ENCODE peak calls at places on chromosomes 5 and 9, in four cellular contexts. P is uterus, S is fibroblast of lung, M is ascending aorta. Y is an unnamed sample. For H3K36me3, the result is how much of the 10 kb centered on the place peaks cover.

GRCh38 chr5:10737880-10738279 is 23.2 kb downstream of the DAP start:
- DNase-seq in S (no peak), P (no peak), M (no peak), Y (no peak)

GRCh38 chr9:125971895-125972729 is 224.9 kb downstream of the PBX3 start:
- DNase-seq in P (no peak), S (no peak), M (no peak), Y (no peak)

GRCh38 chr5:16600397-16600796 is 16.4 kb downstream of the RETREG1 start:
- DNase-seq in S (peak), M (no peak), P (no peak), Y (no peak)

GRCh38 chr5:34676409-34676808 is 20.3 kb downstream of the RAI14 start:
- DNase-seq in P (no peak), S (peak), M (peak), Y (no peak)

GRCh38 chr9:93646640-93647178 is 70.3 kb downstream of the PHF2 start:
- DNase-seq in P (no peak), M (peak), S (no peak), Y (no peak)

GRCh38 chr9:2181794-2182193 is 166.6 kb downstream of the SMARCA2 start:
- DNase-seq in S (no peak), M (no peak), P (no peak), Y (no peak)

GRCh38 chr5:72988769-72989168 is 32.9 kb downstream of the FCHO2 start:
- DNase-seq in S (peak), P (no peak), M (no peak), Y (no peak)

GRCh38 chr9:12554636-12555035 is 138.5 kb upstream of the TYRP1 start:
- DNase-seq in S (peak), M (no peak), P (no peak), Y (no peak)

GRCh38 chr5:56459978-56460377 is 226.8 kb upstream of the ANKRD55 start:
- DNase-seq in M (no peak), P (no peak), S (no peak), Y (no peak)

GRCh38 chr9:135826188-135826545 is 81.2 kb downstream of the CAMSAP1 start:
- DNase-seq in P (no peak), M (peak), S (no peak), Y (no peak)

GRCh38 chr5:133401731-133402347 is 210.5 kb downstream of the FSTL4 start:
- DNase-seq in M (no peak), P (no peak), S (no peak), Y (no peak)

GRCh38 chr5:53429706-53430105 is 50.7 kb upstream of the FST start:
- DNase-seq in S (peak), P (no peak), M (no peak), Y (no peak)

GRCh38 chr9:105646879-105647594 is 15.2 kb upstream of the TAL2 start:
- DNase-seq in S (no peak), M (no peak), P (no peak), Y (no peak)

GRCh38 chr9:33124716-33125378 is 42.3 kb downstream of the B4GALT1 start:
- DNase-seq in M (no peak), P (no peak), S (no peak), Y (no peak)

GRCh38 chr9:18605763-18606162 is 131.8 kb downstream of the ADAMTSL1 start:
- DNase-seq in M (peak), P (peak), S (peak), Y (no peak)

GRCh38 chr5:41738695-41739354 is 131.4 kb downstream of the OXCT1 start:
- DNase-seq in M (no peak), P (no peak), S (no peak), Y (no peak)

GRCh38 chr5:83472508-83473343 is 1.2 kb downstream of the VCAN start:
- DNase-seq in M (peak), S (peak), P (peak), Y (no peak)

GRCh38 chr9:76369583-76369982 is 24.6 kb downstream of the RFK start:
- DNase-seq in S (peak), M (no peak), P (no peak), Y (no peak)

DNA sequence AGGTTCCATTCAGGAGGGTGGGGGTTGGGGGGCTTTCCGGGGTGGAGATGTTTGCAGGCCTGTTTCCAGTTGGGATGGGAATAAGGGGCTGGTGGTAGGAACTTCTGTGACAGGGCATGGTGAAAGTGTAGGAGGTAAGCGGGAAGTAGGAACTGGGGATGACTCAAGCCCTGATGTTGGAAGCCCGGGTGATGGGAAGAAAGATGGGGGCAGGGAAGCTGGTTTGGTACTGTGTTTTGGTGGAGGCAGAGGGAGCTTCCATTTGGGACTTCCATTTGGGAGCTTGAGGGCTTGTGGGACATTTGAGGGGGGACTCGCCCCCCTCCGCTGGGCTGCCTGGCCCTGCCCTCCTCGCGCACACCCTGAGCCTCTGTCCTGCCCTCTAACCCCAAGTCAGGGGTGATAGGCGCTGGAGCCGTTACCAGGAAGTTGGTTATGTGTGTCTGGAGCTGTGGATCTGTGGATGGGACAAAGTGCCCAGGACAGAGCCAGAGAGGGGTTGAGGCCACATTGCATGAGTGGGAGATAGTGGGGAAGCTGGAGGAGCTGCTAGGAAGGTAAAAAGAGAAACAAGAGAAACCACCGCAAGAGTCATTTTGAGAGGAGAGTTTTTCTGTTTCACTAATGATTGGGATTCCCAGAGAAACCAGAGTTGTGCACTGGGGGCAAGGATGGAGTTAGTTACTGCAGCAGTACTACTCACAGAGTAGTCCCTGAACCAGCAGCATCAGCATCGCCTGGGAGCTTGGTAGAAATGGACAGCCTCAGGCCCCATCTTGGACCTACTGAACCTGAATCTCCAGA is 6.6 kb downstream of the RGS14 start:
- DNase-seq in S (no peak), M (no peak), P (no peak), Y (no peak)
- H3K4me3 ChIP-seq in S (no peak), M (no peak), P (no peak), Y (no peak)

DNA sequence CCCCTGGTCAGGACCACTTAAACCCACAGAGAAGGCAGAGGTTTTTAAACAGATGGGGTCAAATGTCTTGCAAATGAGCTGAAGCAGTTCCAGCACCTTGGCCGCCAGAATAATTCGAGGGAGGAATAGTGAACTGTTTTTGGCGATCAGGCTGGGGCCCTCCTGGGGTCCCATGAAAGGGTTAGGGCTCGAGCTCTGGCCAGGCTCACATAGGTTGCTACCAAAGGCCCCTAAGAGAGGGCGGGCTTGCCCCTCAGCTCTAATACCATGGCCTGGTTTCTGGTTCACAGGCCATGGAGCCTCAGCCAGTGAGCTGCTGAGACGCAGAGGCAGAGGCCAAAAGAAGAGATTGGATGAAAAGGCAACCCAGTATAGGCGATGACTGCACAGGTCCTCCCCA is 74.8 kb upstream of the UBTD2 start:
- DNase-seq in S (no peak), M (no peak), P (no peak), Y (no peak)
- H3K36me3 ChIP-seq in S (under half), M (half or more), P (under half), Y (under half)

GRCh38 chr5:98454904-98455303 is 318.6 kb upstream of the RGMB start:
- DNase-seq in M (no peak), P (no peak), S (peak), Y (no peak)
- H3K4me3 ChIP-seq in M (no peak), P (no peak), S (peak), Y (no peak)

GRCh38 chr5:88955403-88955802 is 72.4 kb upstream of the MEF2C start:
- DNase-seq in P (no peak), M (no peak), S (no peak), Y (no peak)
- H3K36me3 ChIP-seq in P (under half), M (under half), S (under half), Y (under half)

DNA sequence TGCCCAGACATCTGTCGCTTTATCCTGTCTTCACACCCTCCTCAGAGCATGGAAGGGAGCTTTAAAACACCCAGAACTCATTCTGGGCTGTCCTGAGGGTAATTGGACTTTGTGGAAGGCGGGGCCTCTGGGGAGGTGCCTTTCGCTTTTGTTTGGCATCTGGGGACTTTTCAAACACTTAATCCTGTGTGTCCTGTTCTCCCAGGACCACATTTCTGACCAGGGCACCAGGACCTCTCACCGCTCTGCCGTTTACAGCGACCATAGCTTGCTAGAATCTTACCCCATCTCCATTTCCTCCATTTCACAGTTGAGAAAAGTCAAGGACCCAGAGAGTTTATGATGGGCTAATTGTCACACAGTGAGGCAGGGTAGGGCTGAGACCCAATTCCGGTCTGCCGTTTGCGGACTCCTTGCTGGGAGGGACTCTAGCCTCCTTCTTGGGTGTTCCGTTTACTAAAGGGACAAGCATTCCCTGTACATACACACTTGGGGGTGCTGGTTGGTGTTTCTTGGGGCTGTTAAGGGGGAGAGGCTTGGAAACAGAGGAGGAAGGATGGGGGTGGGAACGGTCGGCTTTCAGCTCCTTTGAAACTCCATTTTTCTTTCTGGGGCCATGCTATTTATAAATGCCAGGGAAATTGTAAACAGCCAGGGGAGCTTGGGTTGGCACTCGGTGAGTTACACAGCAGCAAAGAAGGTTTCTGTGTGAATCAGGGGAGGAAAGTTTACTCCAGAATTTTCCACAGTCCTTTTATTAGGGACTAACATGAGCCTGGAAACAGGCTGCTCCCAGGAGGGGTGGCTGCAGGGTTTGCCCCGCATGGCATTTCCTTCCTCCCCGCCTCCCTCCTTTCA is 1.3 kb downstream of the GSN start:
- DNase-seq in M (peak), P (peak), S (peak), Y (no peak)
- H3K4me3 ChIP-seq in M (peak), P (peak), S (peak), Y (no peak)

DNA sequence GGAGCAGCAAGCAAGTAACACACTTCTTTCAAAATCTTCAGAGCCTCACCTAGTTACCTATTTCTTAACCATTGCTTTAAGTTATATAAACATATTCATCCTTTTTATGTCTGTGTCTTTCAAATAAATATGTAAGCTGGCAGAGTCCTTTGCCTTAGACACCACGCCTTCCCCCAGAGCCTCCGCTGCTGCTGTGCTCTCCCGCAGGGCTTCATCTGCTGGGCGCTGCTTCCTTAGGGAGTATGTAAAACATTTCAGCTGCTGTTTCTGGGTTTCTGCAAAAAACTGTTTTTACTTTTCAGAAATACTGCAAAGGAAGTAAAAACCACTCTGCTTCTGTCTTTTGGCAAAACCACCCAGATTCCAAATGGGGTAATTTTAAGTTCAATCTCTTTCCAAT is 133.0 kb downstream of the CDC42SE2 start:
- DNase-seq in S (no peak), M (no peak), P (no peak), Y (no peak)
- H3K36me3 ChIP-seq in S (under half), M (under half), P (under half), Y (under half)

GRCh38 chr5:138438003-138438723 is 694 bp upstream of the REEP2 start:
- DNase-seq in P (no peak), M (peak), S (no peak), Y (no peak)
- H3K4me3 ChIP-seq in P (peak), M (peak), S (peak), Y (peak)